ENCODE peak calls at places on chromosomes 6 and 20, in ten cellular contexts. Z is mucosa of descending colon; R is NT2/D1; O is pancreas; T is stimulated activated CD4-positive, alpha-beta T cell treated with anti-CD3 and anti-CD28 coated beads, Interleukin-2, amount 100 ng/mL, for 48 hours; F is progenitor cell of endocrine pancreas; S is HTR-8/SVneo; D is ACHN; U is pons; I is EL. J is an unnamed sample.

GRCh38 chr20:32600681-32601237 is 15.6 kb upstream of the NOL4L start:
- DNase-seq in T (no peak), U (no peak), I (no peak), D (no peak), Z (no peak), O (no peak), R (no peak), F (no peak), S (no peak), J (no peak)

GRCh38 chr6:117908246-117909107 is 1.4 kb downstream of the SLC35F1 start:
- DNase-seq in T (no peak), U (no peak), F (peak), Z (peak), R (no peak), D (no peak), O (no peak), S (no peak), I (no peak), J (no peak)

GRCh38 chr6:29294499-29294914 is 7.0 kb upstream of the OR14J1 start:
- DNase-seq in U (no peak), S (no peak), I (no peak), F (no peak), Z (no peak), D (no peak), O (no peak), T (no peak), R (no peak), J (no peak)

GRCh38 chr6:5499644-5500306 is 238.5 kb downstream of the FARS2 start:
- DNase-seq in R (no peak), T (no peak), U (peak), S (no peak), Z (no peak), F (no peak), I (peak), O (no peak), D (no peak), J (no peak)

GRCh38 chr6:80771941-80772340 is 665.5 kb downstream of the BCKDHB start:
- DNase-seq in S (no peak), D (peak), U (no peak), R (no peak), O (no peak), F (peak), I (peak), T (no peak), Z (no peak), J (no peak)

GRCh38 chr6:15429146-15430110 is 183.6 kb downstream of the JARID2 start:
- DNase-seq in O (no peak), U (no peak), F (no peak), S (no peak), D (no peak), Z (no peak), T (no peak), I (peak), R (no peak), J (no peak)

GRCh38 chr20:57508831-57509230 is 16.1 kb downstream of the CTCFL start:
- DNase-seq in D (no peak), Z (no peak), F (no peak), I (no peak), O (no peak), R (no peak), S (no peak), U (no peak), T (no peak), J (no peak)

GRCh38 chr6:90131614-90132423 is 164.8 kb downstream of the BACH2 start:
- DNase-seq in S (no peak), D (no peak), O (no peak), Z (peak), T (no peak), F (no peak), U (peak), R (no peak), I (peak), J (no peak)

GRCh38 chr6:39666706-39667489 is 58.3 kb downstream of the KIF6 start:
- DNase-seq in T (no peak), Z (no peak), S (no peak), R (no peak), I (no peak), U (no peak), D (no peak), F (no peak), O (no peak), J (no peak)

GRCh38 chr20:23928788-23929187 is 49.2 kb upstream of the CST5 start:
- DNase-seq in S (no peak), I (no peak), D (no peak), O (no peak), R (no peak), U (no peak), F (no peak), Z (no peak), T (no peak), J (no peak)

GRCh38 chr6:7085911-7086310 is 21.9 kb upstream of the RREB1 start:
- DNase-seq in U (peak), D (no peak), I (peak), T (no peak), R (no peak), Z (no peak), F (no peak), S (no peak), O (peak), J (no peak)

GRCh38 chr6:145587342-145587741 is 148.0 kb downstream of the EPM2A start:
- DNase-seq in T (no peak), D (no peak), Z (no peak), I (no peak), S (no peak), O (no peak), U (peak), F (no peak), R (no peak), J (no peak)

GRCh38 chr6:215335-216034 is 76.8 kb upstream of the DUSP22 start:
- DNase-seq in F (no peak), O (no peak), I (peak), Z (no peak), D (peak), S (no peak), T (peak), R (no peak), U (no peak), J (no peak)

GRCh38 chr6:138765896-138766487 is 7.6 kb upstream of the CCDC28A start:
- DNase-seq in R (no peak), O (no peak), D (peak), U (peak), I (peak), F (no peak), S (peak), Z (no peak), T (no peak), J (no peak)

GRCh38 chr6:10486215-10486614 is 34.9 kb upstream of the GCNT2 start:
- DNase-seq in S (no peak), O (no peak), T (no peak), F (no peak), R (no peak), D (no peak), I (no peak), Z (no peak), U (no peak), J (no peak)

GRCh38 chr6:44701637-44702101 is 314.2 kb downstream of the CDC5L start:
- DNase-seq in U (no peak), D (no peak), T (no peak), I (peak), S (no peak), Z (no peak), R (peak), F (no peak), O (no peak), J (no peak)

GRCh38 chr20:63957004-63957689 is 931 bp upstream of the UCKL1 start:
- DNase-seq in F (peak), U (no peak), I (peak), T (peak), O (peak), R (peak), S (peak), D (peak), Z (peak), J (peak)

J was measured in HuH-7.5.